ENCODE peak calls at places on chromosomes 4 and X, in seven cellular contexts. One of them, this sample, is unnamed.

GRCh38 chr4:146521543-146522097 is at the start of gene SLC10A7:
- DNase-seq in NCI-H446 treated with DMSO at 0.1 percent for 48 hours: peak
- DNase-seq in activated naive CD8-positive, alpha-beta T cell treated with anti-CD3 and anti-CD28 coated beads, Interleukin-2, amount 50 U/mL, for 24 hours: peak
- DNase-seq in stimulated activated CD8-positive, alpha-beta memory T cell treated with anti-CD3 and anti-CD28 coated beads, Interleukin-15, amount 100 ng/mL, for 4 hours: peak
- DNase-seq in naive thymus-derived CD8-positive, alpha-beta T cell: peak
- DNase-seq in suprapubic skin: peak
- DNase-seq in stimulated activated CD4-positive, alpha-beta T cell treated with anti-CD3 and anti-CD28 coated beads, Interleukin-2, amount 100 ng/mL, for 48 hours: peak
- DNase-seq in this sample: peak

GRCh38 chr4:145781306-145781705 is 101.4 kb downstream of the C4orf51 start:
- DNase-seq in naive thymus-derived CD8-positive, alpha-beta T cell: no peak
- DNase-seq in stimulated activated CD8-positive, alpha-beta memory T cell treated with anti-CD3 and anti-CD28 coated beads, Interleukin-15, amount 100 ng/mL, for 4 hours: no peak
- DNase-seq in activated naive CD8-positive, alpha-beta T cell treated with anti-CD3 and anti-CD28 coated beads, Interleukin-2, amount 50 U/mL, for 24 hours: no peak
- DNase-seq in suprapubic skin: no peak
- DNase-seq in NCI-H446 treated with DMSO at 0.1 percent for 48 hours: no peak
- DNase-seq in stimulated activated CD4-positive, alpha-beta T cell treated with anti-CD3 and anti-CD28 coated beads, Interleukin-2, amount 100 ng/mL, for 48 hours: no peak
- DNase-seq in this sample: no peak

GRCh38 chr4:23305026-23305425 is 584.8 kb downstream of the PPARGC1A start:
- DNase-seq in naive thymus-derived CD8-positive, alpha-beta T cell: no peak
- DNase-seq in stimulated activated CD8-positive, alpha-beta memory T cell treated with anti-CD3 and anti-CD28 coated beads, Interleukin-15, amount 100 ng/mL, for 4 hours: no peak
- DNase-seq in NCI-H446 treated with DMSO at 0.1 percent for 48 hours: no peak
- DNase-seq in activated naive CD8-positive, alpha-beta T cell treated with anti-CD3 and anti-CD28 coated beads, Interleukin-2, amount 50 U/mL, for 24 hours: no peak
- DNase-seq in suprapubic skin: no peak
- DNase-seq in stimulated activated CD4-positive, alpha-beta T cell treated with anti-CD3 and anti-CD28 coated beads, Interleukin-2, amount 100 ng/mL, for 48 hours: no peak
- DNase-seq in this sample: no peak

GRCh38 chr4:76476606-76477005 is 41.6 kb downstream of the SHROOM3 start:
- DNase-seq in naive thymus-derived CD8-positive, alpha-beta T cell: no peak
- DNase-seq in suprapubic skin: no peak
- DNase-seq in stimulated activated CD4-positive, alpha-beta T cell treated with anti-CD3 and anti-CD28 coated beads, Interleukin-2, amount 100 ng/mL, for 48 hours: no peak
- DNase-seq in NCI-H446 treated with DMSO at 0.1 percent for 48 hours: no peak
- DNase-seq in stimulated activated CD8-positive, alpha-beta memory T cell treated with anti-CD3 and anti-CD28 coated beads, Interleukin-15, amount 100 ng/mL, for 4 hours: no peak
- DNase-seq in activated naive CD8-positive, alpha-beta T cell treated with anti-CD3 and anti-CD28 coated beads, Interleukin-2, amount 50 U/mL, for 24 hours: no peak
- DNase-seq in this sample: no peak

GRCh38 chrX:44733931-44734330 is 109.9 kb upstream of the DUSP21 start:
- DNase-seq in naive thymus-derived CD8-positive, alpha-beta T cell: no peak
- DNase-seq in NCI-H446 treated with DMSO at 0.1 percent for 48 hours: no peak
- DNase-seq in suprapubic skin: no peak
- DNase-seq in stimulated activated CD4-positive, alpha-beta T cell treated with anti-CD3 and anti-CD28 coated beads, Interleukin-2, amount 100 ng/mL, for 48 hours: no peak
- DNase-seq in stimulated activated CD8-positive, alpha-beta memory T cell treated with anti-CD3 and anti-CD28 coated beads, Interleukin-15, amount 100 ng/mL, for 4 hours: no peak
- DNase-seq in activated naive CD8-positive, alpha-beta T cell treated with anti-CD3 and anti-CD28 coated beads, Interleukin-2, amount 50 U/mL, for 24 hours: no peak
- DNase-seq in this sample: no peak

GRCh38 chrX:109393859-109394258 is 88.0 kb downstream of the GUCY2F start:
- DNase-seq in activated naive CD8-positive, alpha-beta T cell treated with anti-CD3 and anti-CD28 coated beads, Interleukin-2, amount 50 U/mL, for 24 hours: no peak
- DNase-seq in NCI-H446 treated with DMSO at 0.1 percent for 48 hours: no peak
- DNase-seq in naive thymus-derived CD8-positive, alpha-beta T cell: no peak
- DNase-seq in suprapubic skin: no peak
- DNase-seq in stimulated activated CD4-positive, alpha-beta T cell treated with anti-CD3 and anti-CD28 coated beads, Interleukin-2, amount 100 ng/mL, for 48 hours: no peak
- DNase-seq in stimulated activated CD8-positive, alpha-beta memory T cell treated with anti-CD3 and anti-CD28 coated beads, Interleukin-15, amount 100 ng/mL, for 4 hours: no peak
- DNase-seq in this sample: no peak

GRCh38 chrX:2550288-2551020 is 49.7 kb upstream of the DHRSX start:
- DNase-seq in suprapubic skin: no peak
- DNase-seq in NCI-H446 treated with DMSO at 0.1 percent for 48 hours: no peak
- DNase-seq in activated naive CD8-positive, alpha-beta T cell treated with anti-CD3 and anti-CD28 coated beads, Interleukin-2, amount 50 U/mL, for 24 hours: no peak
- DNase-seq in naive thymus-derived CD8-positive, alpha-beta T cell: no peak
- DNase-seq in stimulated activated CD4-positive, alpha-beta T cell treated with anti-CD3 and anti-CD28 coated beads, Interleukin-2, amount 100 ng/mL, for 48 hours: no peak
- DNase-seq in stimulated activated CD8-positive, alpha-beta memory T cell treated with anti-CD3 and anti-CD28 coated beads, Interleukin-15, amount 100 ng/mL, for 4 hours: no peak
- DNase-seq in this sample: no peak

GRCh38 chr4:138542191-138542771 is 300.1 kb upstream of the SLC7A11 start:
- DNase-seq in stimulated activated CD8-positive, alpha-beta memory T cell treated with anti-CD3 and anti-CD28 coated beads, Interleukin-15, amount 100 ng/mL, for 4 hours: no peak
- DNase-seq in NCI-H446 treated with DMSO at 0.1 percent for 48 hours: no peak
- DNase-seq in stimulated activated CD4-positive, alpha-beta T cell treated with anti-CD3 and anti-CD28 coated beads, Interleukin-2, amount 100 ng/mL, for 48 hours: no peak
- DNase-seq in naive thymus-derived CD8-positive, alpha-beta T cell: no peak
- DNase-seq in activated naive CD8-positive, alpha-beta T cell treated with anti-CD3 and anti-CD28 coated beads, Interleukin-2, amount 50 U/mL, for 24 hours: no peak
- DNase-seq in suprapubic skin: no peak
- DNase-seq in this sample: no peak

GRCh38 chr4:176593943-176594342 is 198.8 kb downstream of the VEGFC start:
- DNase-seq in suprapubic skin: no peak
- DNase-seq in stimulated activated CD4-positive, alpha-beta T cell treated with anti-CD3 and anti-CD28 coated beads, Interleukin-2, amount 100 ng/mL, for 48 hours: no peak
- DNase-seq in naive thymus-derived CD8-positive, alpha-beta T cell: no peak
- DNase-seq in stimulated activated CD8-positive, alpha-beta memory T cell treated with anti-CD3 and anti-CD28 coated beads, Interleukin-15, amount 100 ng/mL, for 4 hours: no peak
- DNase-seq in NCI-H446 treated with DMSO at 0.1 percent for 48 hours: no peak
- DNase-seq in activated naive CD8-positive, alpha-beta T cell treated with anti-CD3 and anti-CD28 coated beads, Interleukin-2, amount 50 U/mL, for 24 hours: no peak
- DNase-seq in this sample: no peak

GRCh38 chrX:40082447-40083119 is 15.2 kb downstream of the BCOR start:
- DNase-seq in naive thymus-derived CD8-positive, alpha-beta T cell: no peak
- DNase-seq in NCI-H446 treated with DMSO at 0.1 percent for 48 hours: no peak
- DNase-seq in stimulated activated CD8-positive, alpha-beta memory T cell treated with anti-CD3 and anti-CD28 coated beads, Interleukin-15, amount 100 ng/mL, for 4 hours: no peak
- DNase-seq in suprapubic skin: no peak
- DNase-seq in activated naive CD8-positive, alpha-beta T cell treated with anti-CD3 and anti-CD28 coated beads, Interleukin-2, amount 50 U/mL, for 24 hours: no peak
- DNase-seq in stimulated activated CD4-positive, alpha-beta T cell treated with anti-CD3 and anti-CD28 coated beads, Interleukin-2, amount 100 ng/mL, for 48 hours: no peak
- DNase-seq in this sample: no peak

GRCh38 chr4:174713181-174713580 is 115.9 kb downstream of the GLRA3 start:
- DNase-seq in suprapubic skin: no peak
- DNase-seq in stimulated activated CD4-positive, alpha-beta T cell treated with anti-CD3 and anti-CD28 coated beads, Interleukin-2, amount 100 ng/mL, for 48 hours: no peak
- DNase-seq in stimulated activated CD8-positive, alpha-beta memory T cell treated with anti-CD3 and anti-CD28 coated beads, Interleukin-15, amount 100 ng/mL, for 4 hours: no peak
- DNase-seq in activated naive CD8-positive, alpha-beta T cell treated with anti-CD3 and anti-CD28 coated beads, Interleukin-2, amount 50 U/mL, for 24 hours: no peak
- DNase-seq in NCI-H446 treated with DMSO at 0.1 percent for 48 hours: no peak
- DNase-seq in naive thymus-derived CD8-positive, alpha-beta T cell: no peak
- DNase-seq in this sample: no peak

GRCh38 chrX:21944136-21944615 is 3.7 kb downstream of the SMS start:
- DNase-seq in suprapubic skin: no peak
- DNase-seq in naive thymus-derived CD8-positive, alpha-beta T cell: no peak
- DNase-seq in stimulated activated CD4-positive, alpha-beta T cell treated with anti-CD3 and anti-CD28 coated beads, Interleukin-2, amount 100 ng/mL, for 48 hours: no peak
- DNase-seq in activated naive CD8-positive, alpha-beta T cell treated with anti-CD3 and anti-CD28 coated beads, Interleukin-2, amount 50 U/mL, for 24 hours: no peak
- DNase-seq in NCI-H446 treated with DMSO at 0.1 percent for 48 hours: no peak
- DNase-seq in stimulated activated CD8-positive, alpha-beta memory T cell treated with anti-CD3 and anti-CD28 coated beads, Interleukin-15, amount 100 ng/mL, for 4 hours: no peak
- DNase-seq in this sample: no peak